ENCODE peak calls at places on chromosomes 1 and 21, in eight cellular contexts. G is transverse colon, D is heart left ventricle, N is ovary, Z is right lobe of liver, F is suprapubic skin, J is breast epithelium, Y is NB4. P is an unnamed sample.

GRCh38 chr1:53196485-53197271 is at the start of gene CPT2:
- DNase-seq in G (peak), D (peak), N (peak), Z (peak), F (peak), J (peak), Y (peak), P (peak)

GRCh38 chr1:209879539-209879938 is 51.8 kb downstream of the UTP25 start:
- DNase-seq in G (no peak), D (no peak), N (no peak), Z (no peak), F (no peak), J (no peak), Y (no peak), P (no peak)

GRCh38 chr21:34086887-34087306 is 13.5 kb downstream of the MRPS6 start:
- DNase-seq in G (no peak), D (no peak), N (no peak), Z (no peak), F (no peak), J (no peak), Y (no peak), P (no peak)

GRCh38 chr1:168709407-168709891 is 19.6 kb downstream of the DPT start:
- DNase-seq in G (no peak), D (no peak), N (no peak), Z (no peak), F (no peak), J (no peak), Y (no peak), P (no peak)

GRCh38 chr21:38596264-38597042 is 98.2 kb upstream of the ERG start:
- DNase-seq in G (no peak), D (no peak), N (no peak), Z (no peak), F (no peak), J (no peak), Y (no peak), P (no peak)

GRCh38 chr1:192580351-192580962 is 4.9 kb downstream of the RGS1 start:
- DNase-seq in G (peak), D (no peak), N (no peak), Z (no peak), F (no peak), J (no peak), Y (peak), P (no peak)

GRCh38 chr1:89635825-89636815 is 3.2 kb downstream of the LRRC8C start:
- DNase-seq in G (no peak), D (no peak), N (no peak), Z (no peak), F (no peak), J (no peak), Y (no peak), P (no peak)

GRCh38 chr1:50422675-50422945 is 633 bp downstream of the DMRTA2 start:
- DNase-seq in G (no peak), D (no peak), N (no peak), Z (no peak), F (no peak), J (no peak), Y (no peak), P (no peak)

GRCh38 chr1:183126528-183126927 is 59.5 kb upstream of the LAMC2 start:
- DNase-seq in G (no peak), D (no peak), N (no peak), Z (no peak), F (no peak), J (no peak), Y (no peak), P (no peak)

GRCh38 chr1:44447051-44447806 is 42.2 kb downstream of the RNF220 start:
- DNase-seq in G (no peak), D (no peak), N (no peak), Z (no peak), F (no peak), J (no peak), Y (no peak), P (no peak)

GRCh38 chr1:234125283-234125682 is 220.8 kb downstream of the SLC35F3 start:
- DNase-seq in G (peak), D (no peak), N (no peak), Z (no peak), F (no peak), J (no peak), Y (peak), P (no peak)

GRCh38 chr1:27380223-27380622 is 2.9 kb downstream of the CD164L2 start:
- DNase-seq in G (no peak), D (no peak), N (no peak), Z (no peak), F (peak), J (no peak), Y (no peak), P (no peak)

GRCh38 chr1:162009501-162010174 is 14.0 kb downstream of the OLFML2B start:
- DNase-seq in G (no peak), D (peak), N (no peak), Z (no peak), F (no peak), J (no peak), Y (no peak), P (no peak)

GRCh38 chr1:241213147-241213546 is 143.9 kb downstream of the RGS7 start:
- DNase-seq in G (no peak), D (no peak), N (no peak), Z (no peak), F (no peak), J (no peak), Y (no peak), P (no peak)

GRCh38 chr1:208107817-208108608 is 136.2 kb downstream of the PLXNA2 start:
- DNase-seq in G (no peak), D (no peak), N (peak), Z (no peak), F (no peak), J (no peak), Y (no peak), P (no peak)

GRCh38 chr1:147243228-147243685 is 773 bp downstream of the CHD1L start:
- DNase-seq in G (peak), D (peak), N (peak), Z (peak), F (no peak), J (no peak), Y (peak), P (no peak)

GRCh38 chr21:43306911-43307676 is 119.8 kb downstream of the SIK1 start:
- DNase-seq in G (peak), D (peak), N (no peak), Z (no peak), F (peak), J (peak), Y (peak), P (no peak)

GRCh38 chr1:37537378-37537777 is 16.7 kb downstream of the SNIP1 start:
- DNase-seq in G (no peak), D (no peak), N (no peak), Z (peak), F (no peak), J (peak), Y (no peak), P (no peak)

GRCh38 chr21:41877901-41878830 is 978 bp downstream of the PRDM15 start:
- DNase-seq in G (peak), D (no peak), N (peak), Z (no peak), F (no peak), J (peak), Y (peak), P (no peak)

DNA sequence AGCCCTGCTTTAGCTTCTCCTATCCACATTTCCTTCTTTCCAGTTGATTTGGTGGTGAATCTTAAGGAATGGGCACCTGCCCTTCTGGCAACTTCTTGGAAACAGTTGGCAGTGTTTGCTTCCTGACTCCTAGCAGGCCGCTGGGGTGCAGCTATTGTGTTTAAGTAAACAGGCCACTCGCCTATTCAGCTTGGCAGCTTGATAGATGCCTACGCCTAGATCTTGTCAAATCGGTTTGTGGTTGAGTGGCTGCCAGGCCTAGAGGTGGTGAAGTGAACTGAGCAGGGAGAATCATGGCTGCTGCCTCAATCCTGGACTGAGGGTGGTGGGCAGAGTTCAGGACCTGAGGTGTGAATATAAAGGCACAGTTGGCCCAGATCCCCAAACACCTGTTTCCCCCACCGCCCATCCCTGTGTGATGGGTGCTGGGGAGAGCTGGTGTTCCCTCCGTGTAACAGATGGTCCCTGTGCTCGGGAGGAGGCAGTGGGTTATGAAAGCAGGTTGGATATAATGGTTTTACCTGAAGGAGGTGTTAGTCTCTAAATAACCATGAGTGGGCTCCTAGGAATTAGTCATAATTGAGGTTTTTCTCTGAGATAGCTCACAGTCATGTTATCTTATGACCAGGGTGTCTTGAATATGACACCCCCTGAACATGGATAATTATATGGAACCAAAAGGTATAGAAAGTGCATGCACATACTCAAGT is 940 bp upstream of the PLA2G2C start:
- DNase-seq in G (peak), D (no peak), N (no peak), Z (peak), F (peak), J (peak), Y (no peak), P (no peak)
- TF ChIP-seq POLR2A in G (peak), D (no peak), N (no peak), Z (no peak), F (no peak), J (no peak), Y (no peak), P (no peak)

DNA sequence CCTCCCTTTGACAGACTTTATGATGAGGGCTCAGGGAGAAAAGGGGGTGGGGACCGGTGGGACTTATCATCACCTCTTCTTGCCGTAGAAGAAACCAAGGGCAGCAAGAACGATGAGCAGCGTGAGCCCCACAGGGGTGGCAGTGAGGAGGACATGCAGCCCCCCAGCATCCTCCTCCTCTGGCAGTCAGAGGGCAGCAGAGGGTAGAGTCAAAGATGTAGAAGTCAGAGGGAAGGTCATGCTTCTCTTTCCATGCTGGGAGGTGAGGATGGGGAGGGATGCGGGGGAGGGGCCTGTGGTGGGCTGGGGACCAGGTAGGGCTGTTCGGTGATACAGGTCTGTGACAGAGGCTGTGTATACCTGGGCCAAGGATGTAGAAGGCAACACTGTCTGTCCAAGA is 14.8 kb downstream of the INSRR start:
- DNase-seq in G (no peak), D (no peak), N (no peak), Z (no peak), F (no peak), J (no peak), Y (no peak), P (no peak)
- TF ChIP-seq CTCF in G (no peak), D (no peak), N (no peak), Z (no peak), F (no peak), J (no peak), Y (no peak), P (no peak)

GRCh38 chr1:11735854-11736745 is at the start of gene AGTRAP:
- DNase-seq in G (peak), D (peak), N (peak), Z (peak), F (peak), J (peak), Y (peak), P (peak)
- TF ChIP-seq POLR2A in G (no peak), D (peak), N (peak), Z (peak), F (no peak), J (peak), Y (peak), P (peak)

GRCh38 chr1:117676615-117677130 is 70.8 kb downstream of the TENT5C start:
- DNase-seq in G (no peak), D (no peak), N (no peak), Z (no peak), F (no peak), J (no peak), Y (no peak), P (no peak)
- TF ChIP-seq CTCF in G (no peak), D (no peak), N (no peak), Z (no peak), F (no peak), J (no peak), Y (no peak), P (no peak)

GRCh38 chr1:226404904-226405222 is 3.0 kb downstream of the PARP1 start:
- DNase-seq in G (no peak), D (no peak), N (no peak), Z (no peak), F (no peak), J (no peak), Y (no peak), P (no peak)

GRCh38 chr1:226405411-226405988 is 2.4 kb downstream of the PARP1 start:
- DNase-seq in G (no peak), D (no peak), N (no peak), Z (peak), F (peak), J (no peak), Y (peak), P (no peak)

GRCh38 chr1:226407497-226408284 is at the start of gene PARP1:
- DNase-seq in G (peak), D (peak), N (peak), Z (peak), F (peak), J (peak), Y (peak), P (peak)

GRCh38 chr1:226407199-226407496 is 745 bp downstream of the PARP1 start:
- DNase-seq in G (no peak), D (no peak), N (no peak), Z (no peak), F (no peak), J (no peak), Y (no peak), P (no peak)

DNA sequence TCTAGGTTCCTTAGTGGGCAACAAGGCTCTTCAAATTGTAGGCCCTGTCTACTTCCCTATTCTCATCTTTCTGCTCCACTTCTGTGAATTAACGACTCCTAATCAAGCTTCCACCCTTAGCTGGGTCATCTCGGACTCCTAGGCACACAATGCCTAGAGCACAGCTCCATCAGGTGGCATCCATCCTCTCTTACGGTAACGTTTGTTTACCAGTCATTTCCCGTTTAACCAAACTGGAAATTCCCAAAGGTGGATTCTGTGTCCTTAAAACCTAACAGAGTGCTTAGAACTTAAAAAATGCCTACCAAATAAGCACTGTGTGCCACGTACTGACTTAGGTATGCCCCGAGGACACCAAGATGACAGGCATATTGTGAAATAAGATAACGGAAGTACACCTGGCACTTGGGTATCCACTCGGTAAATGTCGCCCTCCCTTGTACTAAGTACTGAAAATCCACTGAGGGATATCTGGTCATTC is 1.5 kb downstream of the PARP1 start:
- DNase-seq in G (no peak), D (no peak), N (no peak), Z (no peak), F (peak), J (no peak), Y (peak), P (no peak)
- TF ChIP-seq POLR2A in G (no peak), D (no peak), N (no peak), Z (no peak), F (no peak), J (no peak), Y (no peak), P (no peak)

GRCh38 chr1:246169486-246169885 is 337.6 kb downstream of the SMYD3 start:
- DNase-seq in G (no peak), D (no peak), N (no peak), Z (no peak), F (no peak), J (no peak), Y (no peak), P (no peak)

GRCh38 chr1:246165826-246166709 is 341.0 kb downstream of the SMYD3 start:
- DNase-seq in G (peak), D (no peak), N (no peak), Z (no peak), F (no peak), J (no peak), Y (no peak), P (no peak)

GRCh38 chr1:246169019-246169418 is 338.1 kb downstream of the SMYD3 start:
- DNase-seq in G (no peak), D (no peak), N (no peak), Z (no peak), F (no peak), J (no peak), Y (no peak), P (no peak)

GRCh38 chr1:246164764-246165163 is 342.3 kb downstream of the SMYD3 start:
- DNase-seq in G (no peak), D (no peak), N (no peak), Z (no peak), F (no peak), J (no peak), Y (no peak), P (no peak)

GRCh38 chr1:246166841-246167240 is 340.2 kb downstream of the SMYD3 start:
- DNase-seq in G (no peak), D (no peak), N (no peak), Z (no peak), F (no peak), J (no peak), Y (no peak), P (no peak)
- TF ChIP-seq CTCF in G (no peak), D (no peak), N (no peak), Z (no peak), F (no peak), J (no peak), Y (no peak), P (no peak)